ENCODE peak calls at places on chromosomes 5 and 9, in eight cellular contexts. K is cardiac muscle cell, Z is Panc1, R is MM.1S, S is transverse colon, L is esophagus squamous epithelium, T is A549, V is RWPE2. A is an unnamed sample.

GRCh38 chr5:118980017-118980416 is 8.3 kb downstream of the DTWD2 start:
- DNase-seq in T (no peak), Z (no peak), R (no peak), V (no peak), L (no peak), K (no peak), S (no peak), A (no peak)

GRCh38 chr5:30103056-30104020 is 1090.1 kb upstream of the CDH6 start:
- DNase-seq in Z (no peak), V (no peak), T (peak; percentile 31), L (no peak), S (no peak), K (peak; percentile 61), R (no peak), A (no peak)

GRCh38 chr9:13324988-13325387 is 45.5 kb upstream of the MPDZ start:
- DNase-seq in S (no peak), R (no peak), Z (no peak), L (no peak), V (no peak), K (peak; percentile 14), T (no peak), A (no peak)

GRCh38 chr5:132102944-132103343 is 29.4 kb downstream of the CSF2 start:
- DNase-seq in R (no peak), K (no peak), L (no peak), Z (no peak), T (no peak), S (no peak), V (no peak), A (no peak)

GRCh38 chr5:852431-853401 is 1.9 kb upstream of the ZDHHC11 start:
- DNase-seq in R (no peak), L (no peak), K (no peak), Z (no peak), S (no peak), T (no peak), V (peak; percentile 70), A (no peak)

GRCh38 chr9:133888048-133888778 is 103.9 kb downstream of the VAV2 start:
- DNase-seq in L (no peak), T (no peak), V (no peak), Z (no peak), S (no peak), R (no peak), K (no peak), A (no peak)

GRCh38 chr9:133377721-133378216 is 1.6 kb downstream of the STKLD1 start:
- DNase-seq in V (no peak), T (peak; percentile 58), R (no peak), L (no peak), S (no peak), K (peak; percentile 36), Z (no peak), A (no peak)

GRCh38 chr9:88532320-88532719 is 2.7 kb upstream of the NXNL2 start:
- DNase-seq in L (no peak), V (no peak), R (no peak), S (no peak), Z (no peak), K (peak; percentile 63), T (peak; percentile 78), A (peak; percentile 40)

GRCh38 chr9:134442486-134443168 is 116.4 kb downstream of the RXRA start:
- DNase-seq in V (no peak), L (no peak), K (peak; percentile 36), Z (no peak), S (no peak), T (no peak), R (no peak), A (no peak)

GRCh38 chr9:88777498-88778312 is 213.6 kb upstream of the S1PR3 start:
- DNase-seq in Z (no peak), V (no peak), L (no peak), R (peak; percentile 51), T (no peak), S (no peak), K (peak; percentile 87), A (no peak)

GRCh38 chr5:16935271-16936149 is 578 bp downstream of the MYO10 start:
- DNase-seq in S (peak; percentile 49), L (peak; percentile 4), Z (no peak), T (peak; percentile 39), K (no peak), V (peak; percentile 97), R (no peak), A (peak; percentile 56)

GRCh38 chr5:174687503-174687902 is 36.9 kb upstream of the MSX2 start:
- DNase-seq in Z (no peak), K (no peak), L (no peak), S (no peak), R (no peak), V (no peak), T (no peak), A (no peak)

GRCh38 chr9:69857131-69857530 is 36.5 kb downstream of the CFAP95 start:
- DNase-seq in Z (no peak), L (no peak), R (no peak), K (peak; percentile 30), S (no peak), V (peak; percentile 73), T (no peak), A (no peak)

GRCh38 chr5:96984506-96985192 is 48.8 kb downstream of the LNPEP start:
- DNase-seq in S (peak; percentile 11), T (no peak), V (no peak), Z (no peak), R (no peak), L (no peak), K (peak; percentile 56), A (no peak)

GRCh38 chr5:321233-321725 is at the start of gene AHRR:
- DNase-seq in R (peak; percentile 35), S (peak; percentile 72), L (no peak), T (peak; percentile 57), V (peak; percentile 73), Z (no peak), K (peak; percentile 68), A (no peak)

GRCh38 chr9:14030350-14030823 is 283.6 kb downstream of the NFIB start:
- DNase-seq in T (peak; percentile 48), Z (no peak), L (no peak), R (no peak), S (no peak), K (peak; percentile 94), V (peak; percentile 71), A (no peak)

GRCh38 chr9:112072721-112073553 is 102.2 kb downstream of the SUSD1 start:
- DNase-seq in L (no peak), S (peak; percentile 6), T (peak; percentile 51), K (peak; percentile 96), R (no peak), Z (no peak), V (no peak), A (no peak)

GRCh38 chr9:37309136-37309535 is 113.4 kb upstream of the GRHPR start:
- DNase-seq in Z (no peak), L (no peak), K (peak; percentile 6), S (peak; percentile 23), T (peak; percentile 44), R (peak; percentile 18), V (no peak), A (no peak)

GRCh38 chr9:7439355-7439978 is 360.1 kb downstream of the DMAC1 start:
- DNase-seq in T (no peak), K (peak; percentile 53), R (no peak), L (no peak), V (no peak), S (no peak), Z (no peak), A (no peak)

GRCh38 chr9:120236596-120236995 is 343.4 kb downstream of the CDK5RAP2 start:
- DNase-seq in T (no peak), V (no peak), L (no peak), K (no peak), Z (no peak), R (no peak), S (no peak), A (no peak)

GRCh38 chr9:97504381-97505216 is 3.1 kb downstream of the TMOD1 start:
- DNase-seq in T (no peak), L (no peak), Z (no peak), R (no peak), V (no peak), S (no peak), K (no peak), A (no peak)

GRCh38 chr9:131276107-131276888 is at the start of gene FAM78A:
- DNase-seq in Z (no peak), V (no peak), K (peak; percentile 22), T (no peak), L (no peak), R (peak; percentile 61), S (peak; percentile 57), A (peak; percentile 59)
- TF ChIP-seq CTCF in Z (no peak), V (no peak), K (no peak), T (no peak), L (no peak), R (no peak), S (no peak), A (no peak)

GRCh38 chr9:94644543-94644942 is 5.2 kb upstream of the FBP1 start:
- DNase-seq in Z (no peak), R (no peak), K (no peak), S (no peak), L (no peak), T (no peak), V (no peak), A (no peak)
- H3K4me1 ChIP-seq in Z (no peaks in the 10 kb centered on the region), R (peaks cover 4% of the 10 kb centered on the region), K (peaks cover 10% of the 10 kb centered on the region), S (no peaks in the 10 kb centered on the region), L (no peaks in the 10 kb centered on the region), T (peaks cover 12% of the 10 kb centered on the region), V (peaks cover 9% of the 10 kb centered on the region), A (no peaks in the 10 kb centered on the region)

DNA sequence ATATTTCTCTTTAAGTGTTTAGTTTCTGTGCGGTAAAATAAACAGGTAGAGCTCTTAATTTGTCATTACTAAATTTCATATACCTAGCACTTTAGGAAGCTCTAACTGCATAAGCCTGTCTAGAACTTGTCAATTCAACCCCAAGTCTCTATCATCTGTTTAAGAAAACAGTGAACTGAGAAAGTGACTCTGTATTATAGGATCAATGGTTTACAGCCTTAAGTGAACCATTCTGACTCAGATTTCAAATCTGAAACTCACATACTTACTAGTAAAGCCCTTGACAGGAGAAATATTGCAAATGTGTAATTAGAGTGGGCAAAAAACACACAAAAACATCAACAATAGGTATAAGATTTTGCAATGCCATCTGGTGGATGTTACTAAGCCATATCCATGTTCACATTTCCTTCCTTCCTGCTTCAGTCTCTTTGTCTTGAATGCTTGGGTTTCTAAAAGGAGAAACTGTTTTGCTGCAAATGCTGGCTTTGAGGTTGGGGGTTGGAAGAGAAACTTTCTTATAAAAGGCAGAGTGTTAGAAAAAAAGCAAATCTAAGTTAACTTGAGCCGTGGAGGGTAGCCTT is 101.8 kb downstream of the DOCK8 start:
- DNase-seq in L (no peak), V (no peak), Z (no peak), R (no peak), T (no peak), K (peak; percentile 6), S (no peak), A (no peak)
- TF ChIP-seq CTCF in L (no peak), V (peak; percentile 28), Z (no peak), R (no peak), T (no peak), K (no peak), S (no peak), A (no peak)

GRCh38 chr5:135810188-135810943 is 24.1 kb upstream of the SLC25A48 start:
- DNase-seq in V (no peak), K (peak; percentile 38), T (no peak), Z (no peak), R (no peak), S (no peak), L (no peak), A (no peak)

GRCh38 chr5:135813758-135814157 is 20.7 kb upstream of the SLC25A48 start:
- DNase-seq in R (no peak), V (no peak), L (no peak), Z (no peak), S (no peak), T (no peak), K (no peak), A (no peak)

GRCh38 chr5:135811007-135811406 is 23.5 kb upstream of the SLC25A48 start:
- DNase-seq in T (no peak), R (no peak), L (no peak), Z (no peak), S (no peak), K (no peak), V (no peak), A (no peak)

GRCh38 chr5:135814254-135814653 is 20.2 kb upstream of the SLC25A48 start:
- DNase-seq in L (no peak), R (no peak), S (no peak), Z (no peak), T (no peak), V (no peak), K (no peak), A (no peak)
- H3K4me1 ChIP-seq in L (no peaks in the 10 kb centered on the region), R (no peaks in the 10 kb centered on the region), S (no peaks in the 10 kb centered on the region), Z (no peaks in the 10 kb centered on the region), T (no peaks in the 10 kb centered on the region), V (no peaks in the 10 kb centered on the region), K (peaks cover 12% of the 10 kb centered on the region), A (no peaks in the 10 kb centered on the region)

A was measured in lung.